ENCODE peak calls at places on chromosomes 5 and 9, in nine cellular contexts. One of them, this sample, is unnamed.

GRCh38 chr5:965604-966344 is 42.8 kb upstream of the NKD2 start:
- DNase-seq in kidney epithelial cell: no peak
- DNase-seq in Calu3: no peak
- DNase-seq in Peyer's patch: no peak
- DNase-seq in GM10248: no peak
- DNase-seq in endothelial cell: no peak
- DNase-seq in neural crest cell: no peak
- DNase-seq in RWPE1: no peak
- DNase-seq in cardiac muscle cell: no peak
- DNase-seq in this sample: no peak

GRCh38 chr5:140148508-140148907 is 22.8 kb downstream of the IGIP start:
- DNase-seq in kidney epithelial cell: no peak
- DNase-seq in Calu3: peak; percentile 43
- DNase-seq in Peyer's patch: no peak
- DNase-seq in GM10248: no peak
- DNase-seq in endothelial cell: peak; percentile 42
- DNase-seq in neural crest cell: peak; percentile 23
- DNase-seq in RWPE1: no peak
- DNase-seq in cardiac muscle cell: peak; percentile 22
- DNase-seq in this sample: peak; percentile 9

GRCh38 chr5:79146352-79146751 is 34.7 kb downstream of the BHMT start:
- DNase-seq in kidney epithelial cell: peak; percentile 38
- DNase-seq in Calu3: no peak
- DNase-seq in Peyer's patch: no peak
- DNase-seq in GM10248: no peak
- DNase-seq in endothelial cell: no peak
- DNase-seq in neural crest cell: no peak
- DNase-seq in RWPE1: peak; percentile 76
- DNase-seq in cardiac muscle cell: peak; percentile 41
- DNase-seq in this sample: no peak

GRCh38 chr5:132363431-132364112 is 5.9 kb upstream of the SLC22A5 start:
- DNase-seq in kidney epithelial cell: peak; percentile 91
- DNase-seq in Calu3: peak; percentile 43
- DNase-seq in Peyer's patch: no peak
- DNase-seq in GM10248: no peak
- DNase-seq in endothelial cell: no peak
- DNase-seq in neural crest cell: no peak
- DNase-seq in RWPE1: peak; percentile 88
- DNase-seq in cardiac muscle cell: peak; percentile 87
- DNase-seq in this sample: peak; percentile 93

GRCh38 chr5:140344683-140345423 is 1.6 kb downstream of the HBEGF start:
- DNase-seq in kidney epithelial cell: no peak
- DNase-seq in Calu3: peak; percentile 50
- DNase-seq in Peyer's patch: peak; percentile 68
- DNase-seq in GM10248: no peak
- DNase-seq in endothelial cell: no peak
- DNase-seq in neural crest cell: no peak
- DNase-seq in RWPE1: peak; percentile 98
- DNase-seq in cardiac muscle cell: no peak
- DNase-seq in this sample: no peak

GRCh38 chr5:21142791-21143190 is 1154.8 kb upstream of the CDH18 start:
- DNase-seq in kidney epithelial cell: no peak
- DNase-seq in Calu3: no peak
- DNase-seq in Peyer's patch: no peak
- DNase-seq in GM10248: no peak
- DNase-seq in endothelial cell: no peak
- DNase-seq in neural crest cell: no peak
- DNase-seq in RWPE1: no peak
- DNase-seq in cardiac muscle cell: no peak
- DNase-seq in this sample: no peak

GRCh38 chr5:110925398-110925797 is 146.1 kb upstream of the TSLP start:
- DNase-seq in kidney epithelial cell: no peak
- DNase-seq in Calu3: no peak
- DNase-seq in Peyer's patch: no peak
- DNase-seq in GM10248: no peak
- DNase-seq in endothelial cell: no peak
- DNase-seq in neural crest cell: no peak
- DNase-seq in RWPE1: peak; percentile 45
- DNase-seq in cardiac muscle cell: peak; percentile 85
- DNase-seq in this sample: no peak

GRCh38 chr5:56534102-56534501 is 281.2 kb upstream of the MAP3K1 start:
- DNase-seq in kidney epithelial cell: peak; percentile 83
- DNase-seq in Calu3: peak; percentile 71
- DNase-seq in Peyer's patch: no peak
- DNase-seq in GM10248: no peak
- DNase-seq in endothelial cell: no peak
- DNase-seq in neural crest cell: no peak
- DNase-seq in RWPE1: peak; percentile 96
- DNase-seq in cardiac muscle cell: no peak
- DNase-seq in this sample: no peak

GRCh38 chr9:114396558-114397218 is 8.9 kb upstream of the AKNA start:
- DNase-seq in kidney epithelial cell: no peak
- DNase-seq in Calu3: no peak
- DNase-seq in Peyer's patch: no peak
- DNase-seq in GM10248: no peak
- DNase-seq in endothelial cell: no peak
- DNase-seq in neural crest cell: no peak
- DNase-seq in RWPE1: no peak
- DNase-seq in cardiac muscle cell: peak; percentile 89
- DNase-seq in this sample: no peak

GRCh38 chr5:17381926-17382325 is 116.1 kb upstream of the TAF11L2 start:
- DNase-seq in kidney epithelial cell: no peak
- DNase-seq in Calu3: no peak
- DNase-seq in Peyer's patch: no peak
- DNase-seq in GM10248: no peak
- DNase-seq in endothelial cell: no peak
- DNase-seq in neural crest cell: no peak
- DNase-seq in RWPE1: no peak
- DNase-seq in cardiac muscle cell: no peak
- DNase-seq in this sample: no peak

GRCh38 chr9:129838707-129839259 is 3.5 kb downstream of the USP20 start:
- DNase-seq in kidney epithelial cell: no peak
- DNase-seq in Calu3: no peak
- DNase-seq in Peyer's patch: no peak
- DNase-seq in GM10248: no peak
- DNase-seq in endothelial cell: no peak
- DNase-seq in neural crest cell: no peak
- DNase-seq in RWPE1: peak; percentile 84
- DNase-seq in cardiac muscle cell: peak; percentile 42
- DNase-seq in this sample: peak; percentile 98

GRCh38 chr9:92720807-92721535 is 43.7 kb downstream of the BICD2 start:
- DNase-seq in kidney epithelial cell: no peak
- DNase-seq in Calu3: no peak
- DNase-seq in Peyer's patch: no peak
- DNase-seq in GM10248: no peak
- DNase-seq in endothelial cell: no peak
- DNase-seq in neural crest cell: no peak
- DNase-seq in RWPE1: no peak
- DNase-seq in cardiac muscle cell: no peak
- DNase-seq in this sample: no peak

GRCh38 chr9:127336708-127337352 is 60.1 kb upstream of the SLC2A8 start:
- DNase-seq in kidney epithelial cell: peak; percentile 82
- DNase-seq in Calu3: peak; percentile 48
- DNase-seq in Peyer's patch: no peak
- DNase-seq in GM10248: no peak
- DNase-seq in endothelial cell: no peak
- DNase-seq in neural crest cell: no peak
- DNase-seq in RWPE1: peak; percentile 92
- DNase-seq in cardiac muscle cell: peak; percentile 95
- DNase-seq in this sample: peak; percentile 94

GRCh38 chr5:145681686-145682085 is 153.5 kb downstream of the PRELID2 start:
- DNase-seq in kidney epithelial cell: peak; percentile 29
- DNase-seq in Calu3: peak; percentile 72
- DNase-seq in Peyer's patch: no peak
- DNase-seq in GM10248: peak; percentile 49
- DNase-seq in endothelial cell: peak; percentile 61
- DNase-seq in neural crest cell: peak; percentile 41
- DNase-seq in RWPE1: peak; percentile 80
- DNase-seq in cardiac muscle cell: peak; percentile 86
- DNase-seq in this sample: peak; percentile 70

GRCh38 chr9:89743216-89743575 is 138.4 kb downstream of the GADD45G start:
- DNase-seq in kidney epithelial cell: no peak
- DNase-seq in Calu3: no peak
- DNase-seq in Peyer's patch: no peak
- DNase-seq in GM10248: peak; percentile 45
- DNase-seq in endothelial cell: no peak
- DNase-seq in neural crest cell: peak; percentile 18
- DNase-seq in RWPE1: no peak
- DNase-seq in cardiac muscle cell: no peak
- DNase-seq in this sample: no peak

GRCh38 chr9:110040788-110041187 is 167.2 kb downstream of the C9orf152 start:
- DNase-seq in kidney epithelial cell: no peak
- DNase-seq in Calu3: no peak
- DNase-seq in Peyer's patch: no peak
- DNase-seq in GM10248: no peak
- DNase-seq in endothelial cell: no peak
- DNase-seq in neural crest cell: no peak
- DNase-seq in RWPE1: no peak
- DNase-seq in cardiac muscle cell: peak; percentile 85
- DNase-seq in this sample: peak; percentile 85

GRCh38 chr9:112048924-112049785 is 125.9 kb downstream of the SUSD1 start:
- DNase-seq in kidney epithelial cell: no peak
- DNase-seq in Calu3: no peak
- DNase-seq in Peyer's patch: no peak
- DNase-seq in GM10248: no peak
- DNase-seq in endothelial cell: no peak
- DNase-seq in neural crest cell: no peak
- DNase-seq in RWPE1: no peak
- DNase-seq in cardiac muscle cell: peak; percentile 56
- DNase-seq in this sample: peak; percentile 65

DNA sequence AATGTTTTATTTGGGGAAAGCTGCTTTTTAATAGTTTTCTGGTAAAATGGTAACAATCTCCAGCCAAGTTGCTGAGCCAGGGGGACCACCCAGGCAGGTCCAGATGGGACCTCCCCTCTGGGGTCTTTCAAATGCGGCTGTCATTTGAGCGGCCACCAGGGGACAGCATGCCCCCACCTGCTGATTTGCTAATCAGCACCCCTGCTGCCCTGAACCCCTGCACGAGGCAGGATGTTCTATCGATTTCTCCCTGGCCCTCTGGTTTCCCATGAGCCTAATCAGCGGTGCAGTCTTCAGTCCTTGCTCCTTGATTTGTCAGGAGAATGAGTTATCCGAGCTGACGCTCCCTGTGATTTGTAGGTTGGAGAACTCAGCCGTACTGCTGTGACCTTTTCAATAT is 247.0 kb downstream of the FSTL4 start:
- DNase-seq in kidney epithelial cell: no peak
- DNase-seq in Calu3: peak; percentile 25
- DNase-seq in Peyer's patch: no peak
- DNase-seq in GM10248: no peak
- DNase-seq in endothelial cell: peak; percentile 27
- DNase-seq in neural crest cell: peak; percentile 48
- DNase-seq in RWPE1: no peak
- DNase-seq in cardiac muscle cell: no peak
- DNase-seq in this sample: no peak
- TF ChIP-seq CTCF in kidney epithelial cell: peak; percentile 36
- TF ChIP-seq CTCF in Calu3: peak; percentile 51
- TF ChIP-seq CTCF in Peyer's patch: no peak
- TF ChIP-seq CTCF in GM10248: no peak
- TF ChIP-seq CTCF in endothelial cell: peak; percentile 44
- TF ChIP-seq CTCF in neural crest cell: peak; percentile 62
- TF ChIP-seq CTCF in RWPE1: no peak
- TF ChIP-seq CTCF in cardiac muscle cell: no peak
- TF ChIP-seq CTCF in this sample: peak; percentile 61

DNA sequence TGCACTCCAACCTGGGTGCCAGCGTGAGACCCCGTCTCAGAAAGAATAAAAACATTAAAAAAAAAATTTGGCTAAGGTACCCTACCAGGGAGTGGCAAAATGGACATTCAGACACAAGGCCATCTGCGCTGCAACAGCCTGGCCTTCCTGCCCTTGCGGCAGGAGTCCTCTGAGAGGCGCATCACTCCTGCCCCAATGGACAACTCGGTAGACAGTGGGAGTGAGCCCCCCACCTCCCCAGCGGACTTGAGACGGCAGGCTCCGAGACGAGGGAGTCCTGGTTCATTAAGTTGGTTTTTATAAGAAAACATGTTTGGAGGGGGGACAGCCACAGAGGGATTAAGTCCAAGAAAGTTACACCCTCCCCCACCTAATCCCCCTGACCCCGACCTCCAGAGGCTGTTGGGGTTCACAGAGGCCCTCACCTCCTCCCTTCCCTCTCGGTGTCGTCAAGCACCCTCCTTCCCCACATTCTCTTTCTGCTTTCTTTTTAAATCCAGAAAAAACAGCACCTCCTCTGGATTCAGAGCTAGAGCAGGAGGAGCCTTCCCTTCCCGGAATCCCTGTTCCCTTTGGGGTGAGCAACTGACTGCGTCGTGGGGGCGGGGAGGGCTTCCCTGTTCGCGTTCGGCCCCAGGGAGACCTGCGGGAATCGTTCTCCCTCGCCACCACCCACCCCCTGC is 1.8 kb upstream of the EGR1 start:
- DNase-seq in kidney epithelial cell: no peak
- DNase-seq in Calu3: no peak
- DNase-seq in Peyer's patch: no peak
- DNase-seq in GM10248: no peak
- DNase-seq in endothelial cell: no peak
- DNase-seq in neural crest cell: no peak
- DNase-seq in RWPE1: no peak
- DNase-seq in cardiac muscle cell: peak; percentile 39
- DNase-seq in this sample: no peak
- TF ChIP-seq CTCF in kidney epithelial cell: peak; percentile 19
- TF ChIP-seq CTCF in Calu3: no peak
- TF ChIP-seq CTCF in Peyer's patch: peak; percentile 44
- TF ChIP-seq CTCF in GM10248: no peak
- TF ChIP-seq CTCF in endothelial cell: no peak
- TF ChIP-seq CTCF in neural crest cell: no peak
- TF ChIP-seq CTCF in RWPE1: no peak
- TF ChIP-seq CTCF in cardiac muscle cell: peak; percentile 14
- TF ChIP-seq CTCF in this sample: no peak

DNA sequence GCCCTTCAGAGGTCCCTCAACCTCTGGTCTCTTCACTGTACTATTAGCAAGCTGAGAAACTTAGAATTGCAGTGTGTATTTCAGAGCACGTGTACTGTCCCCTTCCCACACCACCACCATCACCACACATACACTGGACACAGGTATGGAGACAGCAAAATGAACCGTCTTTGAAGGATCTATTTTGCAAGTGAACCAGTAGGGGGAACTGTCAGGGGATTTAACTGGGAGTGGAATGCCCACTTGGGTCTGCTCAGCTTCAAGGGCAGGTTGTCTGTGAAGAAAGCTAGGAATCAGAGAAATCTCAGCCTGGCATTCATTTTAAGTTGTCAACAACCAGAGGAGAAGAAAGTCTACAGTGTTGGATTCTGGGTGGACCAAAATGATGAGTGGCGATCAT is 147.0 kb downstream of the DCP2 start:
- DNase-seq in kidney epithelial cell: peak; percentile 10
- DNase-seq in Calu3: peak; percentile 13
- DNase-seq in Peyer's patch: no peak
- DNase-seq in GM10248: no peak
- DNase-seq in endothelial cell: peak; percentile 19
- DNase-seq in neural crest cell: no peak
- DNase-seq in RWPE1: no peak
- DNase-seq in cardiac muscle cell: no peak
- DNase-seq in this sample: no peak
- TF ChIP-seq CTCF in kidney epithelial cell: peak; percentile 37
- TF ChIP-seq CTCF in Calu3: peak; percentile 22
- TF ChIP-seq CTCF in Peyer's patch: no peak
- TF ChIP-seq CTCF in GM10248: no peak
- TF ChIP-seq CTCF in endothelial cell: peak; percentile 41
- TF ChIP-seq CTCF in neural crest cell: peak; percentile 45
- TF ChIP-seq CTCF in RWPE1: no peak
- TF ChIP-seq CTCF in cardiac muscle cell: peak; percentile 13
- TF ChIP-seq CTCF in this sample: peak; percentile 43

GRCh38 chr9:76034049-76034448 is 143.6 kb downstream of the PCSK5 start:
- DNase-seq in kidney epithelial cell: no peak
- DNase-seq in Calu3: no peak
- DNase-seq in Peyer's patch: no peak
- DNase-seq in GM10248: no peak
- DNase-seq in endothelial cell: no peak
- DNase-seq in neural crest cell: no peak
- DNase-seq in RWPE1: no peak
- DNase-seq in cardiac muscle cell: no peak
- DNase-seq in this sample: no peak
- TF ChIP-seq CTCF in kidney epithelial cell: no peak
- TF ChIP-seq CTCF in Calu3: no peak
- TF ChIP-seq CTCF in Peyer's patch: no peak
- TF ChIP-seq CTCF in GM10248: no peak
- TF ChIP-seq CTCF in endothelial cell: no peak
- TF ChIP-seq CTCF in neural crest cell: no peak
- TF ChIP-seq CTCF in RWPE1: no peak
- TF ChIP-seq CTCF in cardiac muscle cell: no peak
- TF ChIP-seq CTCF in this sample: no peak